ENCODE peak calls at places on chromosomes 1 and 21, in six cellular contexts. J is endodermal cell, L is OCI-LY7, T is heart left ventricle, X is lower lobe of right lung, Z is aorta. H is an unnamed sample. For H3K4me1, the result is how much of the 10 kb centered on the place peaks cover.

GRCh38 chr1:163076446-163076845 is 7.3 kb downstream of the RGS4 start:
- DNase-seq in J (no peak), L (no peak), T (no peak), X (no peak), Z (no peak), H (no peak)

GRCh38 chr1:180527270-180527669 is 24.9 kb upstream of the ACBD6 start:
- DNase-seq in J (no peak), L (no peak), T (no peak), X (no peak), Z (no peak), H (no peak)

GRCh38 chr21:23578027-23578426 is 2029.3 kb downstream of the MRPL39 start:
- DNase-seq in J (no peak), L (no peak), T (no peak), X (no peak), Z (no peak), H (no peak)

GRCh38 chr1:207181838-207182237 is 77.8 kb downstream of the C4BPA start:
- DNase-seq in J (no peak), L (no peak), T (no peak), X (no peak), Z (no peak), H (no peak)

GRCh38 chr1:204114606-204115005 is 37.2 kb downstream of the ETNK2 start:
- DNase-seq in J (no peak), L (no peak), T (no peak), X (no peak), Z (no peak), H (no peak)

GRCh38 chr1:208855403-208855802 is 611.2 kb upstream of the PLXNA2 start:
- DNase-seq in J (no peak), L (peak), T (no peak), X (no peak), Z (no peak), H (no peak)

GRCh38 chr1:33133478-33134105 is 48.3 kb downstream of the TRIM62 start:
- DNase-seq in J (peak), L (no peak), T (no peak), X (no peak), Z (no peak), H (no peak)

GRCh38 chr21:43619856-43620255 is 39.4 kb downstream of the HSF2BP start:
- DNase-seq in J (no peak), L (peak), T (no peak), X (no peak), Z (no peak), H (no peak)

GRCh38 chr1:113963281-113963906 is 15.9 kb upstream of the OLFML3 start:
- DNase-seq in J (no peak), L (peak), T (no peak), X (no peak), Z (no peak), H (no peak)

GRCh38 chr1:37575692-37576091 is 19.0 kb downstream of the DNALI1 start:
- DNase-seq in J (no peak), L (no peak), T (no peak), X (no peak), Z (no peak), H (no peak)

GRCh38 chr1:199064971-199065370 is 426.1 kb downstream of the PTPRC start:
- DNase-seq in J (no peak), L (no peak), T (no peak), X (no peak), Z (no peak), H (no peak)

GRCh38 chr1:41395599-41395956 is 34.3 kb downstream of the FOXO6 start:
- DNase-seq in J (no peak), L (no peak), T (no peak), X (no peak), Z (no peak), H (no peak)

GRCh38 chr1:41393993-41394392 is 32.8 kb downstream of the FOXO6 start:
- DNase-seq in J (no peak), L (no peak), T (no peak), X (no peak), Z (no peak), H (no peak)

GRCh38 chr1:41394405-41394804 is 33.2 kb downstream of the FOXO6 start:
- DNase-seq in J (peak), L (no peak), T (no peak), X (no peak), Z (no peak), H (no peak)

GRCh38 chr1:41396084-41396483 is 34.9 kb downstream of the FOXO6 start:
- DNase-seq in J (no peak), L (no peak), T (no peak), X (no peak), Z (no peak), H (no peak)

GRCh38 chr1:41394918-41395598 is 33.8 kb downstream of the FOXO6 start:
- DNase-seq in J (peak), L (no peak), T (no peak), X (no peak), Z (no peak), H (no peak)
- H3K4me3 ChIP-seq in J (no peak), L (no peak), T (no peak), X (no peak), Z (no peak), H (no peak)

DNA sequence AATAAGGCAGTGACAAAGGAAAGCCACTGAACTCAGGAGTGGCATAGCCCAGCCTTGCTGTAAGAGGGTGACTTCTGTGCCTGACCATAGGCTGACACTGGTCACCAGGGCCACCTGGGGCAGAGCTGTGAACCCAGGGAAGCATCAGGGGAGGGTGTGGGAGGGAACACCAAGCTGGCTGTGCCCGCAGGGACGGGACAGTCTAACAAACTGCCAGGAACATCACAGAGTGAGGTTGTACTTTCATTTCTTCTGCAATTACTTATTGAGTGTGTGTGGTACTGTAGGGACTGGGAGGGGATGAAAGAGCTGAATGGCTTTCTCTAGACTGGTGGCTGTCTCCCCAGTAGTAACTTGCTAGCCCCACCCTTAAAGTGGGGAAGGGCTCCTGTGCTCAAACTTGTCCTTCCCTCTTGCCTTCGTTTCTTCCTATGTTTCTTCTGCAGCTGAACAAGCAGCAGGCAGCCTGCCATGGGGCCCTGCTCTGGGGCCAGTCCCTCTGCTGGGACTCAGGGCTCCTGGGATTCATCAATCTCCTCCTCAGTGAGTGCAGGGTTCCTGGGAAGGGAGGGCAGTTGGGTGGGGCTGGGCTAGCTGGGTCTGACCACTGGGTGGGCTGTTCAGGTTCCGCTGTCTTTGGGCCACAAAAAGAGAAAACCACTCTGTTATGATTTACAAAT is 39.6 kb upstream of the ETV3 start:
- DNase-seq in J (no peak), L (no peak), T (no peak), X (no peak), Z (no peak), H (peak)
- H3K4me1 ChIP-seq in J (under half), L (under half), T (under half), X (under half), Z (under half), H (under half)

GRCh38 chr1:47440052-47440848 is 2.4 kb downstream of the FOXD2 start:
- DNase-seq in J (peak), L (no peak), T (no peak), X (no peak), Z (no peak), H (no peak)
- H3K4me3 ChIP-seq in J (no peak), L (no peak), T (no peak), X (no peak), Z (no peak), H (no peak)

DNA sequence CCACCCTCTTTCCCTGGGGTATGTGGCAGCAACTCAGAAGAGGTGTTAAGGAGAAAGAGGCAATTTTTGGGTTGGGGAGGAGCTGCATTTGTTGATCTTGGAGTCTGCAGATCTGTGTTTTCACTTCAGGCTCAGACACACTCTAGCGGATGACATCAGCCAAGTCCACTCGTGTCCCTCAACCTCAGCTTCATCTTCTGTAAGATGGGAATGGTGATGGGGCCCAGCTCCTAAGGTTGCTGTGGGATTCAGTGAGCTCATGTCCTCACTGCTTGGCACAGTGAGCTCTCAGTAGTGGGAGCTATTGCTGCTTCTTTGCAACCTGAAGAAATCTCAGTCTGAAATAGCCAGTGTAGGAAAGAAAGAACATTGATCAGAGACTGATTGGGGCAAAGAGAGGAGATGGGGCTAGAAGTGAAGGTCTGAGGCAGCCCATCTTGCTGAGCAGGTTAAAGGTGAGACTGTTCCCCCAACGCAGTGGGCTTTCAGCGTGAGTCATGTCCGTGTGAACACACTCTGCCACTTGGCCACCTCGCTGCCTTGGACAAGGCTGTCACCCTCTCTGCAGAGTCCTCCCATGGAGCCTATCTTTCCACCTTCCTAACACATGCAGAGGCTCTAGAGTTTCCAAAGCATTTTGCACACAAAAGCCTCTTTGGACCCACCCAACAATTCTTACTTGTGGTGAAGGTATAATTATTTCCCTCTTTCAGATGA is 56.0 kb upstream of the CITED4 start:
- DNase-seq in J (no peak), L (no peak), T (no peak), X (no peak), Z (no peak), H (no peak)
- H3K4me1 ChIP-seq in J (under half), L (under half), T (under half), X (under half), Z (under half), H (under half)

DNA sequence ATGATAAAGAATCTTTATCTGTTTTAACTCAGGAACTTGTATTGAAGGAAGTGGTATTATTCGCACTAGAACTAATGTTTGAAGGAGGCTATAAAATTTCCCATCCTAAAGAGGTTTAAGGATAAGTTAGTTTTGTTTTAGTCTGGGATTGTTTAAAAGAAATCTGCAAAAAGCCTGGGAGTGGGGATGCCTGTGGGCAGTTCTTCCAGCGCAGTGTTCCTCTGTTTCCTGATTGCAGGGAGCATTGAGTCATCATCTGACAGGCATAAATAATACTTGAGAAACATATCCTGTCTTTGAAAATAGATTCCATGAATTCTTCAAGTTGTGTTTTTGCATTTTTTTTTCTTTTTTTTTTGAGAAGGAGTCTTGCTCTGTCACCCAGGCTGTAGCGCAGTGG is 350.8 kb upstream of the PTBP2 start:
- DNase-seq in J (no peak), L (no peak), T (no peak), X (no peak), Z (no peak), H (no peak)
- H3K4me3 ChIP-seq in J (no peak), L (no peak), T (no peak), X (no peak), Z (no peak), H (no peak)

GRCh38 chr1:236702995-236703394 is 16.7 kb downstream of the ACTN2 start:
- DNase-seq in J (no peak), L (no peak), T (no peak), X (no peak), Z (no peak), H (no peak)
- H3K4me1 ChIP-seq in J (under half), L (under half), T (half or more), X (under half), Z (under half), H (under half)

GRCh38 chr1:246699095-246699735 is 25.0 kb upstream of the SCCPDH start:
- DNase-seq in J (peak), L (peak), T (peak), X (peak), Z (peak), H (peak)

GRCh38 chr1:246695136-246695535 is 29.1 kb upstream of the SCCPDH start:
- DNase-seq in J (no peak), L (no peak), T (no peak), X (no peak), Z (no peak), H (peak)

GRCh38 chr1:246703581-246703980 is 20.6 kb upstream of the SCCPDH start:
- DNase-seq in J (no peak), L (no peak), T (no peak), X (peak), Z (peak), H (no peak)

GRCh38 chr1:246695666-246696065 is 28.5 kb upstream of the SCCPDH start:
- DNase-seq in J (no peak), L (no peak), T (no peak), X (no peak), Z (no peak), H (no peak)

DNA sequence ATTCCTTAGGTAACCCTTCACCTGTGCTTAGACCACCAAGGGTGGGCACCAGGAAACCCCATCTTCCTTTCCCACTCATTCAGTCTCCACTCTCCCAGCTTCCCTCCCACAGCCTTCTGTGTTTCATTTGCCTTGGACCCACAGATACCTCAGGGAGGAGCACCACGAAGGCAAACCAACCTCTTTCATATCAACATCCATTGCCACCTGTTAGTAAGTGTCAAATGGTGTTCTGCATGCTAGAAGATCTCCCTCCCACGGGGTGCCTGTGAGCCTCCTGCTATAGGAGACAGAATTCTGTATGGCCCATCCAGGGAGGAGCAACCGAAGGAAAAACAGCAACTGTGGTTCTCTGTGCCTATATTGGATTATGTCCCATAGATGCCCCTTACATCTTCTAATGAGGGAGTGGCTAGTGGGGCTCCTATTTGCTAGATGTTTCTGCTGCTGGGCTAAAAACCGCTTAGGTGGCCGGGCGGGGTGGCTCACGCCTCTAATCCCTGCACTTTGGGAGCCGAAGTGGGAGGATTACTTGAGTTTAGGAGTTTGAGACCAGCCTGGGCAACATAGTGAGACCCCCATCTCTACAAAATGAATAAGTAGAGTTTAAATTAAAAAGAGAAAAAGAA is 25.6 kb upstream of the SCCPDH start:
- DNase-seq in J (no peak), L (no peak), T (no peak), X (no peak), Z (no peak), H (no peak)
- H3K4me3 ChIP-seq in J (no peak), L (no peak), T (peak), X (peak), Z (no peak), H (no peak)

GRCh38 chr1:8437286-8437685 is 119.4 kb downstream of the SLC45A1 start:
- DNase-seq in J (no peak), L (no peak), T (no peak), X (no peak), Z (no peak), H (no peak)
- H3K4me1 ChIP-seq in J (under half), L (half or more), T (under half), X (under half), Z (under half), H (under half)

GRCh38 chr1:1079408-1080121 is 5.5 kb upstream of the RNF223 start:
- DNase-seq in J (peak), L (no peak), T (peak), X (peak), Z (peak), H (peak)

GRCh38 chr1:1081311-1082238 is 7.5 kb upstream of the RNF223 start:
- DNase-seq in J (peak), L (no peak), T (peak), X (no peak), Z (peak), H (no peak)

GRCh38 chr1:1082239-1083180 is 8.4 kb upstream of the RNF223 start:
- DNase-seq in J (peak), L (no peak), T (peak), X (peak), Z (no peak), H (no peak)

GRCh38 chr1:1080951-1081310 is 6.8 kb upstream of the RNF223 start:
- DNase-seq in J (peak), L (no peak), T (peak), X (peak), Z (no peak), H (no peak)

DNA sequence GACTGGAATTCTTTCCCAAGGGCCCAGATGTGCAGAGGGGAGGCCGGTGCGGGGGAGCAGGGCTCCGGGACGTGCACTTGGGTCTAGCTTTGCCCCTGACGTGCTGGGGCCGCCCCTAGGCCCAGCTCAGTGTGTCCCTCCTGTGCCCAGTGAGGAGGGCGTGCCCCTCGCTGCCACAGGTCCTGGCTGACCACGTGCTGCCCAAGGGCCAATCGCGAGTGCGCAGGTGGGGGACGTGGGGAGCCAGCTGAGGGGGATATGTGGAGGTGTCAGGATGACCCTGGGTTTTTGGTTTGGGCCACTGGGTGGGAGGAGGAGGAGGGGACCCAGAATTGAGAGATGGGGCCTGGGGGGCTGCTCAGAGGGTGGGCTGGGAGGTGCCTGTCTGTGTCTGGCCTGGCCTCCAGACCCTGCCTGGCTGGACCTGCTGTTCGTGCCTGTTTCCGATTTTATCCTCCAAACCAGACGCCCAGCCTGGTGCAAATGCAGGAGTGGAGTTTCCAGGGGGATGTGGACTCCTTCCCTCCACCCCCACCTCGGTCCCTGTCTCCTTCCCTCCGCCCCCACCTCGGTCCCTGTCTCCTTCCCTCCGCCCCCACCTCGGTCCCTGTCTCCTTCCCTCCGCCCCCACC is 6.1 kb upstream of the RNF223 start:
- DNase-seq in J (peak), L (no peak), T (peak), X (peak), Z (peak), H (peak)
- H3K4me3 ChIP-seq in J (peak), L (no peak), T (peak), X (peak), Z (no peak), H (no peak)

GRCh38 chr1:228373681-228374571 is 32.7 kb downstream of the TRIM11 start:
- DNase-seq in J (no peak), L (no peak), T (peak), X (peak), Z (peak), H (no peak)
- H3K4me1 ChIP-seq in J (under half), L (under half), T (half or more), X (under half), Z (under half), H (half or more)

H was measured in thyroid gland.